ENCODE peak calls at places on chromosomes 13 and 19, in seven cellular contexts. Q, K, R, E, A, S and F are unnamed samples.

GRCh38 chr13:100530645-100531044 is 57.9 kb downstream of the GGACT start:
- DNase-seq in Q (peak), K (no peak), R (no peak), E (no peak), S (no peak), A (peak), F (no peak)

GRCh38 chr19:41434450-41434849 is 5.3 kb downstream of the DMAC2 start:
- DNase-seq in R (no peak), A (no peak), Q (no peak), E (no peak), K (no peak), S (no peak), F (no peak)

GRCh38 chr13:77409412-77409811 is 82.5 kb upstream of the MYCBP2 start:
- DNase-seq in S (no peak), K (no peak), E (no peak), Q (no peak), R (no peak), A (no peak), F (no peak)

GRCh38 chr19:41218615-41219507 is at the start of gene AXL:
- DNase-seq in S (no peak), R (no peak), Q (no peak), A (peak), K (peak), E (no peak), F (peak)

GRCh38 chr19:46944918-46945628 is 74.6 kb upstream of the NPAS1 start:
- DNase-seq in K (peak), S (peak), R (no peak), Q (no peak), E (no peak), A (peak), F (peak)

GRCh38 chr13:58097831-58098230 is 466.3 kb downstream of the PCDH17 start:
- DNase-seq in E (no peak), A (no peak), Q (no peak), R (no peak), S (no peak), K (no peak), F (no peak)

GRCh38 chr19:30743702-30744101 is 371.5 kb downstream of the ZNF536 start:
- DNase-seq in Q (no peak), K (no peak), R (no peak), A (no peak), E (no peak), S (no peak), F (no peak)

GRCh38 chr19:51564791-51565190 is 6.3 kb upstream of the ZNF175 start:
- DNase-seq in A (no peak), Q (no peak), E (no peak), K (no peak), S (no peak), R (no peak), F (no peak)

GRCh38 chr19:14554382-14554812 is 17.5 kb downstream of the NDUFB7 start:
- DNase-seq in K (no peak), S (peak), Q (no peak), R (no peak), A (no peak), E (no peak), F (no peak)

GRCh38 chr13:23963184-23963931 is 66.1 kb upstream of the C1QTNF9B start:
- DNase-seq in K (no peak), R (no peak), E (no peak), S (no peak), Q (no peak), A (no peak), F (no peak)

GRCh38 chr19:13396256-13397080 is 109.8 kb downstream of the CACNA1A start:
- DNase-seq in K (peak), R (no peak), Q (peak), A (peak), E (no peak), S (peak), F (peak)

GRCh38 chr13:30862707-30863106 is 43.4 kb upstream of the MEDAG start:
- DNase-seq in K (no peak), S (no peak), R (no peak), E (no peak), Q (no peak), A (no peak), F (no peak)

GRCh38 chr13:98648676-98649075 is 71.8 kb upstream of the STK24 start:
- DNase-seq in A (no peak), S (no peak), Q (no peak), K (no peak), E (no peak), R (no peak), F (no peak)